ENCODE peak calls at places on chromosomes 12 and 14, in five cellular contexts. One of them, this sample, is unnamed.

GRCh38 chr14:99515301-99516155 is 34.3 kb downstream of the CCNK start:
- DNase-seq in K562: no peak
- DNase-seq in SK-N-SH: peak
- DNase-seq in GM12878: no peak
- DNase-seq in HepG2: no peak
- DNase-seq in this sample: no peak

GRCh38 chr14:56487090-56487667 is 92.4 kb upstream of the TMEM260 start:
- DNase-seq in GM12878: no peak
- DNase-seq in K562: no peak
- DNase-seq in SK-N-SH: no peak
- DNase-seq in HepG2: no peak
- DNase-seq in this sample: no peak

GRCh38 chr12:121009744-121010143 is 6.5 kb downstream of the C12orf43 start:
- DNase-seq in HepG2: peak
- DNase-seq in GM12878: no peak
- DNase-seq in K562: no peak
- DNase-seq in SK-N-SH: no peak
- DNase-seq in this sample: peak

GRCh38 chr14:90024910-90025309 is 36.9 kb upstream of the KCNK13 start:
- DNase-seq in SK-N-SH: no peak
- DNase-seq in GM12878: no peak
- DNase-seq in HepG2: no peak
- DNase-seq in K562: no peak
- DNase-seq in this sample: no peak

GRCh38 chr12:288687-289086 is 26.1 kb upstream of the SLC6A13 start:
- DNase-seq in K562: no peak
- DNase-seq in GM12878: no peak
- DNase-seq in SK-N-SH: no peak
- DNase-seq in HepG2: no peak
- DNase-seq in this sample: no peak

GRCh38 chr12:104025771-104026170 is 24.2 kb downstream of the GLT8D2 start:
- DNase-seq in HepG2: no peak
- DNase-seq in K562: no peak
- DNase-seq in SK-N-SH: no peak
- DNase-seq in GM12878: no peak
- DNase-seq in this sample: no peak

GRCh38 chr14:74217672-74218448 is 21.4 kb upstream of the VSX2 start:
- DNase-seq in K562: peak
- DNase-seq in SK-N-SH: peak
- DNase-seq in HepG2: peak
- DNase-seq in GM12878: no peak
- DNase-seq in this sample: peak

GRCh38 chr12:93198086-93198485 is 179.6 kb upstream of the NUDT4 start:
- DNase-seq in SK-N-SH: no peak
- DNase-seq in HepG2: peak
- DNase-seq in K562: no peak
- DNase-seq in GM12878: no peak
- DNase-seq in this sample: no peak

GRCh38 chr12:49643961-49644619 is 20.7 kb downstream of the PRPF40B start:
- DNase-seq in SK-N-SH: no peak
- DNase-seq in GM12878: no peak
- DNase-seq in K562: no peak
- DNase-seq in HepG2: no peak
- DNase-seq in this sample: no peak

GRCh38 chr14:37196604-37197420 is 925 bp upstream of the MIPOL1 start:
- DNase-seq in HepG2: no peak
- DNase-seq in SK-N-SH: no peak
- DNase-seq in K562: no peak
- DNase-seq in GM12878: no peak
- DNase-seq in this sample: no peak

GRCh38 chr12:6697584-6698351 is 2.8 kb downstream of the PIANP start:
- DNase-seq in SK-N-SH: peak
- DNase-seq in HepG2: peak
- DNase-seq in K562: peak
- DNase-seq in GM12878: no peak
- DNase-seq in this sample: no peak

GRCh38 chr14:77609902-77610301 is 6.5 kb downstream of the SPTLC2 start:
- DNase-seq in HepG2: no peak
- DNase-seq in GM12878: no peak
- DNase-seq in K562: no peak
- DNase-seq in SK-N-SH: no peak
- DNase-seq in this sample: no peak

GRCh38 chr14:36383674-36384421 is 63.4 kb upstream of the MBIP start:
- DNase-seq in K562: no peak
- DNase-seq in HepG2: no peak
- DNase-seq in GM12878: no peak
- DNase-seq in SK-N-SH: no peak
- DNase-seq in this sample: no peak

GRCh38 chr12:123889000-123889399 is 83.6 kb downstream of the CCDC92 start:
- DNase-seq in GM12878: no peak
- DNase-seq in HepG2: no peak
- DNase-seq in K562: no peak
- DNase-seq in SK-N-SH: no peak
- DNase-seq in this sample: peak

GRCh38 chr12:6772729-6773661 is 675 bp downstream of the LAG3 start:
- DNase-seq in HepG2: no peak
- DNase-seq in SK-N-SH: no peak
- DNase-seq in GM12878: no peak
- DNase-seq in K562: no peak
- DNase-seq in this sample: no peak

GRCh38 chr12:2641209-2641608 is 153.6 kb upstream of the FKBP4 start:
- DNase-seq in GM12878: no peak
- DNase-seq in HepG2: no peak
- DNase-seq in K562: peak
- DNase-seq in SK-N-SH: no peak
- DNase-seq in this sample: no peak

GRCh38 chr14:26427059-26427458 is 170.8 kb downstream of the NOVA1 start:
- DNase-seq in HepG2: no peak
- DNase-seq in K562: no peak
- DNase-seq in GM12878: no peak
- DNase-seq in SK-N-SH: no peak
- DNase-seq in this sample: no peak

GRCh38 chr12:132481771-132482745 is 7.9 kb upstream of the FBRSL1 start:
- DNase-seq in SK-N-SH: no peak
- DNase-seq in HepG2: no peak
- DNase-seq in K562: no peak
- DNase-seq in GM12878: no peak
- DNase-seq in this sample: no peak

GRCh38 chr14:64708148-64709004 is 4.2 kb downstream of the PLEKHG3 start:
- DNase-seq in SK-N-SH: no peak
- DNase-seq in K562: no peak
- DNase-seq in HepG2: no peak
- DNase-seq in GM12878: no peak
- DNase-seq in this sample: peak

GRCh38 chr14:48937796-48938195 is 648.4 kb downstream of the RPS29 start:
- DNase-seq in K562: no peak
- DNase-seq in GM12878: no peak
- DNase-seq in SK-N-SH: peak
- DNase-seq in HepG2: no peak
- DNase-seq in this sample: no peak

GRCh38 chr14:55766071-55766470 is 186.1 kb downstream of the KTN1 start:
- DNase-seq in K562: no peak
- DNase-seq in GM12878: no peak
- DNase-seq in SK-N-SH: no peak
- DNase-seq in HepG2: no peak
- DNase-seq in this sample: no peak

GRCh38 chr12:50569321-50569720 is 64.5 kb downstream of the DIP2B start:
- DNase-seq in HepG2: no peak
- DNase-seq in K562: no peak
- DNase-seq in GM12878: no peak
- DNase-seq in SK-N-SH: no peak
- DNase-seq in this sample: no peak

GRCh38 chr14:21711360-21711961 is 37.8 kb upstream of the OR4E1 start:
- DNase-seq in GM12878: no peak
- DNase-seq in SK-N-SH: peak
- DNase-seq in K562: peak
- DNase-seq in HepG2: peak
- DNase-seq in this sample: peak

GRCh38 chr14:30943694-30944093 is 69.3 kb downstream of the COCH start:
- DNase-seq in SK-N-SH: no peak
- DNase-seq in K562: no peak
- DNase-seq in GM12878: no peak
- DNase-seq in HepG2: no peak
- DNase-seq in this sample: no peak

GRCh38 chr12:12294215-12295005 is 27.6 kb upstream of the LRP6 start:
- DNase-seq in SK-N-SH: no peak
- DNase-seq in K562: no peak
- DNase-seq in HepG2: no peak
- DNase-seq in GM12878: no peak
- DNase-seq in this sample: no peak

GRCh38 chr14:33686218-33686617 is 264.7 kb downstream of the EGLN3 start:
- DNase-seq in SK-N-SH: no peak
- DNase-seq in K562: no peak
- DNase-seq in GM12878: no peak
- DNase-seq in HepG2: no peak
- DNase-seq in this sample: no peak

GRCh38 chr14:88791252-88791621 is 1.5 kb downstream of the EML5 start:
- DNase-seq in HepG2: no peak
- DNase-seq in K562: no peak
- DNase-seq in GM12878: no peak
- DNase-seq in SK-N-SH: no peak
- DNase-seq in this sample: no peak
- H3K4me3 ChIP-seq in HepG2: no peak
- H3K4me3 ChIP-seq in K562: no peak
- H3K4me3 ChIP-seq in GM12878: no peak
- H3K4me3 ChIP-seq in SK-N-SH: no peak
- H3K4me3 ChIP-seq in this sample: no peak

GRCh38 chr12:63103489-63104131 is 47.4 kb downstream of the AVPR1A start:
- DNase-seq in HepG2: peak
- DNase-seq in GM12878: no peak
- DNase-seq in K562: peak
- DNase-seq in SK-N-SH: peak
- DNase-seq in this sample: peak
- TF ChIP-seq GABPA in HepG2: no peak
- TF ChIP-seq GABPA in GM12878: no peak
- TF ChIP-seq GABPA in K562: no peak
- TF ChIP-seq GABPA in SK-N-SH: no peak
- TF ChIP-seq GABPA in this sample: no peak

GRCh38 chr14:68300608-68301007 is 481.0 kb downstream of the RAD51B start:
- DNase-seq in GM12878: no peak
- DNase-seq in K562: no peak
- DNase-seq in HepG2: no peak
- DNase-seq in SK-N-SH: no peak
- DNase-seq in this sample: no peak
- TF ChIP-seq REST in GM12878: no peak
- TF ChIP-seq REST in K562: no peak
- TF ChIP-seq REST in HepG2: no peak
- TF ChIP-seq REST in SK-N-SH: no peak
- TF ChIP-seq REST in this sample: no peak

GRCh38 chr12:67630373-67631088 is 18.0 kb upstream of the DYRK2 start:
- DNase-seq in HepG2: peak
- DNase-seq in K562: peak
- DNase-seq in SK-N-SH: peak
- DNase-seq in GM12878: peak
- DNase-seq in this sample: peak
- H3K4me3 ChIP-seq in HepG2: no peak
- H3K4me3 ChIP-seq in K562: no peak
- H3K4me3 ChIP-seq in SK-N-SH: no peak
- H3K4me3 ChIP-seq in GM12878: peak
- H3K4me3 ChIP-seq in this sample: no peak

GRCh38 chr12:57031789-57032188 is 15.5 kb upstream of the TAC3 start:
- DNase-seq in GM12878: no peak
- DNase-seq in HepG2: no peak
- DNase-seq in SK-N-SH: no peak
- DNase-seq in K562: no peak
- DNase-seq in this sample: no peak

GRCh38 chr12:57027805-57028153 is 11.4 kb upstream of the TAC3 start:
- DNase-seq in GM12878: no peak
- DNase-seq in SK-N-SH: no peak
- DNase-seq in HepG2: no peak
- DNase-seq in K562: no peak
- DNase-seq in this sample: no peak

GRCh38 chr12:57031228-57031670 is 14.9 kb upstream of the TAC3 start:
- DNase-seq in HepG2: peak
- DNase-seq in K562: no peak
- DNase-seq in SK-N-SH: no peak
- DNase-seq in GM12878: no peak
- DNase-seq in this sample: no peak

DNA sequence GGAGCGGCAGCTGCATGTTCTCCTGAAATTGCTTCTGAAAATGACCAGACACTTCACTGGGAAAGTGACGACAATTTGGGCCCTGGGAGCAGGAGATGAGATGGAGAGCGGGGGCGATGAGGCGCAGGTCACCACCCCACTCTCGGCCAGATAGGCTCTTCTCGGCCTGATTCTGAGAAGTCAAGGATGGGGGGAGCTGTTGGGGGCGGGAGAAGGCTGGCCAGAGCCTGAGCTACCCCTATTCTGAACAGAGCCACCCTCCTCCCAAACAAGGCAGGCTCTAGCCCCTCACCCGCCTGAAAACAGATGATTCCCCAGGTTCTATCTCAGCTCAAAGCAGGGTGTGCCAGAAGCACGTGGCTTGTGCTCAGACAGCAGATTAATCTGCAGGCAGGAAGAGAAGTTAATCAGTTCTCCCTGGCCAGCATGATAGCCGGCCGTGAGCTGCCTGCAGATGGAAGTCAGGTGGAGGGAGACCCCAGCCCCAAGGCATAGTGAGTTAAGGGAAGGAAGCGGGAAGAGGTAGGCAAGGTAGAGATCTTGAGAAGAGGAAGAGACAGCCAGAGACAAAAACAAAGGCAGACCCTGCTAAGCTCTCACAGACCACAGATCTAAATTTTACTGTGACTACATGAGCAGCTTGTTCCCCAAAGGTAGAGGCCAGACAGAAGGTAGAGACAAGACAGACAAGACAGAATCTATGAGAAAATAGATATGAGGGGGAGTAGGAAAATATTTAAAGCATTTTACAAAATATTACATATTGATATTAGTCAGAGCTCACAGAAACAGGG is 10.9 kb upstream of the TAC3 start:
- DNase-seq in K562: peak
- DNase-seq in HepG2: no peak
- DNase-seq in GM12878: no peak
- DNase-seq in SK-N-SH: peak
- DNase-seq in this sample: no peak
- TF ChIP-seq GABPA in K562: no peak
- TF ChIP-seq GABPA in HepG2: no peak
- TF ChIP-seq GABPA in GM12878: no peak
- TF ChIP-seq GABPA in SK-N-SH: no peak
- TF ChIP-seq GABPA in this sample: no peak